ENCODE peak calls at places on chromosomes 3 and 15, in seven cellular contexts. V is endothelial cell; Q is activated naive CD4-positive, alpha-beta T cell treated with anti-CD3 and anti-CD28 coated beads, Interleukin-2, amount 50 U/mL, for 72 hours; I is amniotic stem cell; H is GM10248; K is IMR-90; U is BJ. E is an unnamed sample.

GRCh38 chr3:107676469-107677309 is 153.9 kb downstream of the BBX start:
- DNase-seq in K (peak; percentile 43), H (no peak), U (no peak), Q (no peak), I (no peak), V (no peak), E (no peak)

GRCh38 chr15:50224606-50225005 is 40.9 kb downstream of the HDC start:
- DNase-seq in U (no peak), K (peak; percentile 58), V (no peak), I (no peak), Q (no peak), H (no peak), E (no peak)

GRCh38 chr3:189629803-189630455 is 1.3 kb upstream of the TP63 start:
- DNase-seq in Q (no peak), U (no peak), V (no peak), I (no peak), K (no peak), H (no peak), E (no peak)

GRCh38 chr15:77617507-77618285 is 15.0 kb downstream of the LINGO1 start:
- DNase-seq in H (no peak), K (no peak), U (no peak), V (peak; percentile 46), I (no peak), Q (no peak), E (no peak)

GRCh38 chr3:149442845-149443544 is 31.5 kb upstream of the TM4SF4 start:
- DNase-seq in K (peak; percentile 89), U (peak; percentile 62), Q (no peak), V (no peak), I (peak; percentile 61), H (no peak), E (no peak)

GRCh38 chr3:144265527-144266100 is 294.0 kb downstream of the DIPK2A start:
- DNase-seq in H (no peak), Q (no peak), U (peak; percentile 19), K (no peak), I (no peak), V (no peak), E (no peak)

GRCh38 chr3:48556796-48557626 is at the start of gene PFKFB4:
- DNase-seq in K (peak; percentile 99), Q (peak; percentile 99), V (peak; percentile 97), H (peak; percentile 99), I (peak; percentile 99), U (peak; percentile 97), E (peak; percentile 98)

GRCh38 chr3:27659279-27660021 is 62.7 kb downstream of the EOMES start:
- DNase-seq in V (peak; percentile 68), Q (peak; percentile 40), I (no peak), K (peak; percentile 47), U (no peak), H (peak; percentile 45), E (peak; percentile 9)

GRCh38 chr15:92343869-92344643 is 49.6 kb upstream of the ST8SIA2 start:
- DNase-seq in H (no peak), U (no peak), V (no peak), I (no peak), K (no peak), Q (no peak), E (no peak)

GRCh38 chr3:107797586-107797985 is 274.8 kb downstream of the BBX start:
- DNase-seq in V (no peak), H (no peak), U (no peak), K (no peak), Q (no peak), I (no peak), E (no peak)

GRCh38 chr3:180306691-180307090 is 270.0 kb upstream of the PEX5L start:
- DNase-seq in H (no peak), V (no peak), Q (no peak), K (peak; percentile 25), I (no peak), U (no peak), E (no peak)